ENCODE peak calls at places on chromosomes 13 and 19, in eight cellular contexts. F is AG09309; A is activated CD8-positive, alpha-beta T cell treated with anti-CD3 and anti-CD28 coated beads for 36 hours; V is H1; J is IMR-90; D is cardiac fibroblast; H is colonic mucosa; U is GM12864. X is an unnamed sample.

GRCh38 chr19:57342582-57342981 is 8.5 kb upstream of the ZNF304 start:
- DNase-seq in U (no peak), H (no peak), A (no peak), D (no peak), J (no peak), V (no peak), F (no peak), X (no peak)

GRCh38 chr13:39040206-39040605 is 1.9 kb downstream of the NHLRC3 start:
- DNase-seq in D (peak), U (no peak), H (no peak), A (no peak), V (no peak), F (no peak), J (no peak), X (no peak)

GRCh38 chr13:29591310-29591709 is 4.2 kb downstream of the SLC7A1 start:
- DNase-seq in V (no peak), A (no peak), H (no peak), F (no peak), J (peak), D (peak), U (no peak), X (no peak)

GRCh38 chr19:19040417-19040816 is 7.0 kb downstream of the ARMC6 start:
- DNase-seq in D (peak), H (peak), F (peak), A (no peak), U (no peak), V (no peak), J (peak), X (peak)

GRCh38 chr13:94776300-94776699 is 64.0 kb upstream of the SOX21 start:
- DNase-seq in A (no peak), J (no peak), F (no peak), U (no peak), H (no peak), V (no peak), D (no peak), X (no peak)

GRCh38 chr13:95710313-95710712 is 33.4 kb downstream of the DNAJC3 start:
- DNase-seq in F (no peak), A (no peak), J (peak), H (no peak), U (no peak), D (peak), V (no peak), X (peak)

GRCh38 chr13:30884543-30884942 is 21.5 kb upstream of the MEDAG start:
- DNase-seq in U (no peak), J (no peak), F (no peak), D (no peak), A (peak), V (no peak), H (no peak), X (no peak)

GRCh38 chr13:27264181-27264580 is 6.4 kb upstream of the RASL11A start:
- DNase-seq in D (peak), F (no peak), H (no peak), U (no peak), V (no peak), J (peak), A (peak), X (peak)

GRCh38 chr13:93305886-93306285 is 79.3 kb downstream of the GPC6 start:
- DNase-seq in J (peak), V (no peak), D (no peak), U (no peak), F (no peak), A (no peak), H (no peak), X (no peak)

GRCh38 chr13:41231786-41232185 is 31.6 kb downstream of the MTRF1 start:
- DNase-seq in V (no peak), A (no peak), F (no peak), U (no peak), D (peak), J (peak), H (peak), X (peak)

GRCh38 chr19:47020132-47020805 is 632 bp downstream of the NPAS1 start:
- DNase-seq in D (no peak), V (no peak), F (no peak), U (no peak), J (no peak), A (no peak), H (no peak), X (no peak)

GRCh38 chr13:50130686-50131051 is 115.4 kb downstream of the KCNRG start:
- DNase-seq in V (peak), D (peak), U (no peak), F (no peak), J (peak), H (peak), A (peak), X (peak)

GRCh38 chr13:99086149-99086868 is 108.4 kb upstream of the DOCK9 start:
- DNase-seq in J (peak), V (peak), D (peak), U (no peak), A (peak), H (peak), F (no peak), X (peak)

GRCh38 chr19:3784607-3785463 is 1.3 kb downstream of the MATK start:
- DNase-seq in F (no peak), J (no peak), H (no peak), A (no peak), U (no peak), V (peak), D (no peak), X (peak)

GRCh38 chr13:30895773-30896172 is 10.3 kb upstream of the MEDAG start:
- DNase-seq in A (no peak), V (no peak), H (no peak), U (no peak), J (peak), F (peak), D (peak), X (peak)

GRCh38 chr19:17286742-17287141 is 5.0 kb downstream of the ANKLE1 start:
- DNase-seq in D (no peak), A (no peak), F (no peak), V (no peak), H (no peak), U (no peak), J (no peak), X (no peak)

GRCh38 chr19:927044-927706 is 1.3 kb downstream of the ARID3A start:
- DNase-seq in D (peak), J (no peak), U (no peak), V (no peak), F (no peak), H (no peak), A (no peak), X (no peak)

GRCh38 chr13:37306778-37307544 is 201.5 kb upstream of the CSNK1A1L start:
- DNase-seq in A (no peak), U (no peak), H (no peak), D (peak), J (peak), V (no peak), F (peak), X (peak)

GRCh38 chr19:54186351-54186750 is 3.0 kb downstream of the MBOAT7 start:
- DNase-seq in D (no peak), F (no peak), H (no peak), V (no peak), J (no peak), A (no peak), U (no peak), X (no peak)

GRCh38 chr13:107301724-107302374 is 733.9 kb upstream of the ARGLU1 start:
- DNase-seq in H (no peak), J (no peak), D (peak), F (no peak), A (no peak), U (no peak), V (no peak), X (no peak)

GRCh38 chr19:33220115-33220514 is 5.5 kb downstream of the SLC7A10 start:
- DNase-seq in A (no peak), V (no peak), J (no peak), H (no peak), F (no peak), U (no peak), D (no peak), X (no peak)

GRCh38 chr13:77548095-77548494 is 12.6 kb downstream of the SCEL start:
- DNase-seq in U (no peak), F (no peak), J (no peak), A (no peak), D (no peak), V (no peak), H (no peak), X (no peak)

GRCh38 chr13:110784748-110785147 is 71.2 kb downstream of the ING1 start:
- DNase-seq in H (no peak), J (no peak), D (no peak), V (no peak), F (no peak), A (no peak), U (no peak), X (peak)

GRCh38 chr19:32581704-32582164 is 744 bp downstream of the PDCD5 start:
- DNase-seq in V (peak), J (peak), F (no peak), H (peak), U (no peak), A (no peak), D (peak), X (peak)

GRCh38 chr13:30809787-30810186 is 74.4 kb downstream of the ALOX5AP start:
- DNase-seq in D (no peak), J (no peak), H (no peak), U (no peak), V (no peak), A (no peak), F (no peak), X (no peak)

GRCh38 chr19:10449037-10449436 is 28.7 kb downstream of the PDE4A start:
- DNase-seq in D (no peak), H (no peak), J (no peak), F (no peak), U (no peak), V (no peak), A (no peak), X (no peak)

GRCh38 chr19:8485561-8486371 is 16.7 kb downstream of the PRAM1 start:
- DNase-seq in F (no peak), A (no peak), J (no peak), V (no peak), H (no peak), D (no peak), U (no peak), X (no peak)
- TF ChIP-seq CTCF in F (no peak), A (no peak), J (no peak), V (no peak), H (no peak), D (no peak), U (no peak), X (no peak)

GRCh38 chr13:102769679-102770078 is 3.9 kb downstream of the TEX30 start:
- DNase-seq in D (peak), A (no peak), F (no peak), H (no peak), J (peak), V (no peak), U (no peak), X (peak)
- TF ChIP-seq CTCF in D (no peak), A (no peak), F (no peak), H (no peak), J (peak), V (no peak), U (no peak), X (no peak)

GRCh38 chr19:49109051-49109450 is 5.1 kb upstream of the LIN7B start:
- DNase-seq in A (no peak), D (no peak), H (no peak), V (no peak), U (no peak), F (no peak), J (no peak), X (no peak)
- TF ChIP-seq CTCF in A (no peak), D (no peak), H (no peak), V (no peak), U (no peak), F (no peak), J (no peak), X (no peak)

GRCh38 chr13:70333752-70334151 is 225.5 kb upstream of the KLHL1 start:
- DNase-seq in D (no peak), A (no peak), U (no peak), J (no peak), F (no peak), H (no peak), V (no peak), X (no peak)

GRCh38 chr13:70338608-70339007 is 230.4 kb upstream of the KLHL1 start:
- DNase-seq in U (no peak), J (no peak), A (no peak), H (no peak), F (no peak), D (no peak), V (no peak), X (no peak)

DNA sequence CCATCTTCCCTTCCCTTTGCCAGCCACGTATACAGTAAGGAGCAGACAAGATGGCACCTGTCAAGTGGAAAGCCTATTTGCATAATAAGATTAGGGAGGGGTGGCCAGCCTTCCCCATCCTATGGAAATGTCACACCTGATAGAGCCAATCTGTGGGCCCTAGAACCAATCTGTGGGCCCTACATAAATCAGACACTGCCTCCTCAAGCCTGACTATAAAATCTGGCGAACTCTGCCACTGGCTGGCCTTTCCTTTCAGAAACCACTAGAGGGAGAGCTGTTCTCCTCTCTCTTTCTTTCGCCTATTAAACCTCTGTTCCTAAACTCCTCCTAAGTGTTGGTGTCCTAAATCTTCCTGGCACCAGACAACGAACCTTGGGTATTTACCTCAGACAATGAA is 231.5 kb upstream of the KLHL1 start:
- DNase-seq in J (no peak), F (no peak), D (no peak), V (peak), A (no peak), U (no peak), H (peak), X (peak)
- TF ChIP-seq CTCF in J (peak), F (no peak), D (peak), V (peak), A (no peak), U (peak), H (peak), X (peak)

GRCh38 chr19:8697671-8698432 is 743 bp downstream of the ACTL9 start:
- DNase-seq in H (no peak), D (no peak), F (no peak), A (peak), U (no peak), J (no peak), V (peak), X (no peak)
- TF ChIP-seq CTCF in H (no peak), D (no peak), F (no peak), A (peak), U (peak), J (no peak), V (peak), X (no peak)